ENCODE peak calls at places on chromosomes 5 and 9, in four cellular contexts. B is mesothelial cell of epicardium, K is colonic mucosa, W is foreskin keratinocyte. H is an unnamed sample.

GRCh38 chr5:74394924-74395880 is 245.3 kb downstream of the ENC1 start:
- DNase-seq in B (no peak), K (no peak), W (peak), H (no peak)

GRCh38 chr5:11963227-11963626 is 59.0 kb upstream of the CTNND2 start:
- DNase-seq in B (no peak), K (no peak), W (no peak), H (no peak)

GRCh38 chr9:84823426-84824271 is 154.1 kb downstream of the NTRK2 start:
- DNase-seq in B (no peak), K (peak), W (no peak), H (no peak)

GRCh38 chr9:127450170-127450830 is 906 bp downstream of the RPL12 start:
- DNase-seq in B (no peak), K (peak), W (no peak), H (peak)

GRCh38 chr5:97046270-97046982 is 96.0 kb downstream of the LIX1 start:
- DNase-seq in B (no peak), K (no peak), W (no peak), H (peak)

GRCh38 chr9:82456621-82457020 is 468.0 kb downstream of the SPATA31D1 start:
- DNase-seq in B (no peak), K (no peak), W (peak), H (peak)

GRCh38 chr5:179113143-179113530 is 53.0 kb downstream of the ZNF354C start:
- DNase-seq in B (no peak), K (peak), W (no peak), H (no peak)

GRCh38 chr5:139514486-139514856 is 31.9 kb upstream of the STING1 start:
- DNase-seq in B (no peak), K (no peak), W (peak), H (no peak)

GRCh38 chr5:14038341-14038959 is 94.0 kb upstream of the DNAH5 start:
- DNase-seq in B (no peak), K (no peak), W (peak), H (peak)

GRCh38 chr5:135667204-135667603 is 88.4 kb upstream of the CXCL14 start:
- DNase-seq in B (no peak), K (no peak), W (no peak), H (no peak)

GRCh38 chr9:23821400-23822181 is 4.4 kb downstream of the ELAVL2 start:
- DNase-seq in B (peak), K (peak), W (no peak), H (no peak)

GRCh38 chr5:8848362-8848761 is 697.5 kb downstream of the SEMA5A start:
- DNase-seq in B (no peak), K (no peak), W (no peak), H (no peak)
- TF ChIP-seq CTCF in B (no peak), K (no peak), W (no peak), H (no peak)

DNA sequence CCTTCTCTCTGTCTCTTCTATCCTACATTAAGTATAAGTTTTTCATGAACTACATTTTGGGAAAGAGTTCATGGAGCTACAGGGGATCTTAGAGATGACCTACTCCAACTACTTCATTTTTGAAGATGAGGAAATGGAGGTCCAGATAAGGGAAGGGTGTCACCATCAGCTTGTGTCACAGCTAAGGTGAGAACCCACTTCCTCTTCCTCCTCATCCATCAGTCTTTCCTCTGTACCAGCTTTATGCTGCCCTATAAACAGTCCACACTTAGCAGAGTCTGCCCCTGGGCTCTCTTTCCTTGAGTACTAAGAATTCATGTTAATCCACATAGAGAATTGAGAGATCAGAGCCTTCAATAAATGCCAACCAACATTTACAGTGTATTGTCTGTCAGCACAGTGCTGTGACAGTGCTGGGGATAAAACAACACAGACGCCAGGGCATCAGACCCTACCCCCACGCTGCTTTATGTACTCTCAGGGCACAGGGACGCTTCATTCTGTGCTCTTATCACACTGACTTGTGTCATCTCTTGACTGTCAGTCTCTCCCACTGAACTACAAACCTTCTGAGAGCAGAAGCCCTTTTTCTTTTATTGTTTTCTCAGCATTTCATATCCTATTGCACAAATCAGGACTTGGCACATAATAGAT is 22.1 kb downstream of the ADRB2 start:
- DNase-seq in B (no peak), K (no peak), W (no peak), H (no peak)
- TF ChIP-seq CTCF in B (no peak), K (no peak), W (no peak), H (no peak)

GRCh38 chr9:112091805-112092204 is 83.3 kb downstream of the SUSD1 start:
- DNase-seq in B (no peak), K (peak), W (no peak), H (peak)
- TF ChIP-seq CTCF in B (no peak), K (no peak), W (peak), H (peak)

GRCh38 chr5:66892715-66893114 is 296.5 kb downstream of the MAST4 start:
- DNase-seq in B (no peak), K (no peak), W (no peak), H (no peak)
- TF ChIP-seq CTCF in B (no peak), K (no peak), W (no peak), H (no peak)

GRCh38 chr5:92568522-92568921 is 1012.5 kb downstream of the NR2F1-AS1 start:
- DNase-seq in B (no peak), K (no peak), W (no peak), H (no peak)
- TF ChIP-seq CTCF in B (no peak), K (no peak), W (no peak), H (no peak)

GRCh38 chr5:93062548-93062947 is 518.5 kb downstream of the NR2F1-AS1 start:
- DNase-seq in B (no peak), K (no peak), W (no peak), H (no peak)
- TF ChIP-seq CTCF in B (no peak), K (no peak), W (peak), H (peak)

DNA sequence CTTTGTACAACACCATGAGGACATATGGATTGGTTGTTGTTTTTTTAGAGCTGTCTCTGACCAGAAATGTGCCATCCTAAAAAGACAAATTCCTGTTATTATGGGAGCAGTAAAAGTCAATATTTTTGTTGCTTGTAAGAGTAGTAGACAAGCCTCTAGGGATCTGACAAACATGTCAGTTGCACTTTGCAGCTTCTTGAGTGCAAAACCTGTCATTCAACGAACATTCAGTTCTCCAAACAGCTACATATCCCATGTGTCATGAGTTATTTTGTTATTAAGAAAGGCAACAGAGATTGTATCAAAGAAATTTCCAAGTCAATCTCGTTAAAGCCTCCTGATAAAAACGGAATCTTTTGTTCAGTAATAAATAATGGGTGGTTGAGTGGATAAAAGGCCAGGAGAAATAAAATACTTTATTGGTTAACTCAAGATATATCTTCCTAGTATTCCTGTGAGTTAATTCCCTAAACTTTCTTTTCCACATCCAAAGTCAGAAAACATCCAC is 18.1 kb downstream of the C5orf58 start:
- DNase-seq in B (no peak), K (no peak), W (no peak), H (no peak)
- TF ChIP-seq CTCF in B (no peak), K (no peak), W (no peak), H (no peak)

DNA sequence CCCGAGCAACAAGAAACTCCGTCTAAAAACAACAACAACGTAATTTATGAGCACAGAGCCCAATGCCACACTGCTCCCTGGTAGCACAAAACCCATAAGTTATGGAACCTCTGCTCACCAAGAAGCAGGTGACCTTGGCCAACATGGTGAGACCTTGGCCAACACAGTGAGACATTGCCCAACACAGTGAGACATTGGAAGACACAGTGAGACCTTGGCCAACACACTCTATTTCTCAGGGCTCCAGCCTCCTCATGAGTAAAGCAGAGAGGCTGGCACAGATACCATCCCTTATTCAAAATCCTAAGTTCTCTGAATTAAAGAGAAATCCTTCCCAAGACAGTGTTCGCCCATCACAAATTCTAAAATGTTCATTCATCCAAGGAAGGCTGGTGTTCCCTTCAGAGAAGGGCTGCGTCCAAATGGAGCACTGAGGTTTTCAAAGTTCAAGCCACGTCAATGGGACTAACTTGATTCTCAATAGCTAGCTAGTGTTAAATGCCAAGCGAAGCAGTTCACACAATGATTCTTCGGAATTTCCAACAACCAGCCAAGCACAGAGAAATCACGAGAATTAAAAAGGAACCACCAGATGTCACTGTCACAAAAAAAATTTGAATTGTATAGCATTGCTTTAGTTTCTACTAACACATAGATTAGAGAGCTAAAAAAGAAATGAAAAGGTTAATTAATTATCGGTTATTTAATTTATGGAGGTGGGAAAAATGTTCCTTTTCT is 29.4 kb downstream of the TTC39B start:
- DNase-seq in B (no peak), K (no peak), W (no peak), H (peak)
- TF ChIP-seq CTCF in B (peak), K (peak), W (peak), H (peak)